ENCODE peak calls at places on chromosomes 11 and 22, in four cellular contexts. Z, X, S and C are unnamed samples.

GRCh38 chr22:26095271-26095956 is 73.8 kb upstream of the SEZ6L start:
- DNase-seq in Z (no peak), X (no peak), S (no peak), C (no peak)

GRCh38 chr11:66112640-66113098 is 42.6 kb downstream of the PACS1 start:
- DNase-seq in Z (peak), X (peak), S (peak), C (peak)

GRCh38 chr22:49161002-49161850 is 666.4 kb downstream of the BRD1 start:
- DNase-seq in Z (no peak), X (no peak), S (no peak), C (no peak)

GRCh38 chr22:42683599-42684283 is 34.5 kb upstream of the CYB5R3 start:
- DNase-seq in Z (no peak), X (no peak), S (no peak), C (no peak)

GRCh38 chr11:3984896-3985295 is 109.7 kb upstream of the RRM1 start:
- DNase-seq in Z (peak), X (no peak), S (peak), C (no peak)

GRCh38 chr22:31272522-31273446 is 19.5 kb downstream of the PIK3IP1 start:
- DNase-seq in Z (peak), X (no peak), S (peak), C (no peak)

GRCh38 chr11:8638300-8638699 is 44.2 kb downstream of the TRIM66 start:
- DNase-seq in Z (peak), X (no peak), S (peak), C (no peak)

GRCh38 chr22:24482586-24482985 is 12.5 kb upstream of the UPB1 start:
- DNase-seq in Z (peak), X (peak), S (peak), C (peak)

GRCh38 chr11:133180201-133180600 is 352.1 kb downstream of the OPCML start:
- DNase-seq in Z (no peak), X (no peak), S (no peak), C (no peak)

GRCh38 chr11:57426439-57426753 is 525 bp downstream of the SLC43A3 start:
- DNase-seq in Z (no peak), X (peak), S (no peak), C (no peak)

GRCh38 chr22:37544955-37545702 is 15.2 kb upstream of the CDC42EP1 start:
- DNase-seq in Z (peak), X (peak), S (peak), C (no peak)

GRCh38 chr11:115590254-115590653 is 86.0 kb upstream of the CADM1 start:
- DNase-seq in Z (no peak), X (no peak), S (no peak), C (no peak)

GRCh38 chr22:48075604-48076400 is 1313.4 kb downstream of the TBC1D22A start:
- DNase-seq in Z (no peak), X (no peak), S (no peak), C (no peak)

GRCh38 chr22:46731246-46732040 is 6.6 kb downstream of the CERK start:
- DNase-seq in Z (no peak), X (peak), S (no peak), C (no peak)

GRCh38 chr11:64146036-64146943 is 19.6 kb downstream of the MACROD1 start:
- DNase-seq in Z (peak), X (peak), S (peak), C (no peak)

GRCh38 chr11:34748036-34748435 is 127.1 kb downstream of the EHF start:
- DNase-seq in Z (no peak), X (no peak), S (no peak), C (no peak)

GRCh38 chr11:8063319-8063718 is 17.7 kb upstream of the TUB start:
- DNase-seq in Z (peak), X (no peak), S (peak), C (peak)

GRCh38 chr11:64449381-64450167 is 90.6 kb downstream of the RPS6KA4 start:
- DNase-seq in Z (peak), X (peak), S (peak), C (no peak)

GRCh38 chr11:95089620-95090542 is at the start of gene ENDOD1:
- DNase-seq in Z (peak), X (peak), S (peak), C (peak)

GRCh38 chr11:116073854-116074837 is 569.9 kb upstream of the CADM1 start:
- DNase-seq in Z (peak), X (peak), S (no peak), C (no peak)

GRCh38 chr22:17931400-17931825 is 92.9 kb downstream of the MICAL3 start:
- DNase-seq in Z (no peak), X (no peak), S (no peak), C (no peak)

GRCh38 chr11:71537537-71537936 is 288 bp upstream of the KRTAP5-8 start:
- DNase-seq in Z (no peak), X (no peak), S (no peak), C (no peak)

GRCh38 chr22:25759825-25760231 is 17.8 kb downstream of the MYO18B start:
- DNase-seq in Z (peak), X (peak), S (peak), C (no peak)

GRCh38 chr11:116613201-116613910 is 159.4 kb downstream of the BUD13 start:
- DNase-seq in Z (no peak), X (no peak), S (no peak), C (no peak)

DNA sequence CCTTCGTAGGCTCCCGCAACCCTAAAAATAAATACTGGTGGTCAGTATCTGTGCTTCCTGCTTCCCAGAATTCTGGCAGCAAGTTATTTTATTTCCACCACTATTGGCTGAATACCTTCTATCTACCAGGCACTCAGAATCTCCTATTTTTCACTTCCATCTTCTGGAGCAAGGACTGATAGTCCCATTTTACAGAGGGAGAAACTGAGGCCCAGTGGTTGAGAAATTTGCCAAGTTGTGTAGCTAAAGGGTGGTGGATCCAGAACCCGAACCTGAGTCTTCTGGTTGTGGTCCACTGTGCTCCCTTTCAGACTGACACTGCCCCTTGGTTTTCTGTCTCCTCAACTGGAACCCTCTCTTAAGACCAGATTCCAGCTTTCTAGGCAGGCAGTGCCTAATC is 31.6 kb downstream of the NECTIN1 start:
- DNase-seq in Z (no peak), X (no peak), S (no peak), C (no peak)
- H3K4me3 ChIP-seq in Z (no peak), X (no peak), S (no peak), C (no peak)

DNA sequence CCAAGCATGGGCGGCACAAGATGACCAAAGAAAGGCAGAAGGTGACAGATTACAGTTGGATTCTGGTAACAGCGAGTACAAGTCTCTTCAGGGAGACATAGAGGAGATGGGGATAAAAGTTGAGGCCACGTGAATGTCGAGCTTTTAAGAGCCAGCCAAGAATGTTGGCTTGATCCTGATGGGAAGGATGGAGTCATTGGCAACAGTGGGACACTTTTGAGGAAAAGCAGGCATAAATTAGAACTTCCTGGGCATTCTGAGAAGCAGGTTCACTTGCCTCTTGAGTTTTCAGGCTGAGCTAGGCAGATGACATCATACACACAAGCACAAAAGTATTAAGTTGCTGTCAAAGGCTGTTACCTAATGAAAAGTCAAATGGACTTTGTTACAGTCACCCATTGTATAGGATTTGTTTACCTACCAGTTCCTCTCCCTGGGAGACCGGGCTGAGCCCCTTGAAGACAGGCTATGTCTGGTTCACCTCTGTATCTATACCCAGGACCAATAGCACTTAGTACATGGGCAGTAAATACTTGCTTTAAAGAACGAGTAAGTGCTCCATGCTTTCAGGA is 41.1 kb downstream of the TNRC6B start:
- DNase-seq in Z (no peak), X (peak), S (peak), C (no peak)
- H3K4me3 ChIP-seq in Z (no peak), X (no peak), S (no peak), C (no peak)

GRCh38 chr11:119206512-119207299 is 567 bp downstream of the CBL start:
- DNase-seq in Z (peak), X (no peak), S (no peak), C (no peak)
- H3K4me3 ChIP-seq in Z (peak), X (peak), S (peak), C (peak)

GRCh38 chr22:39089928-39090327 is 7.1 kb upstream of the APOBEC3H start:
- DNase-seq in Z (no peak), X (no peak), S (no peak), C (no peak)

GRCh38 chr22:39092111-39092867 is 4.8 kb upstream of the APOBEC3H start:
- DNase-seq in Z (no peak), X (no peak), S (no peak), C (no peak)

GRCh38 chr22:39091136-39092081 is 5.6 kb upstream of the APOBEC3H start:
- DNase-seq in Z (no peak), X (no peak), S (no peak), C (no peak)

GRCh38 chr22:39088688-39089032 is 8.4 kb upstream of the APOBEC3H start:
- DNase-seq in Z (no peak), X (no peak), S (no peak), C (no peak)

DNA sequence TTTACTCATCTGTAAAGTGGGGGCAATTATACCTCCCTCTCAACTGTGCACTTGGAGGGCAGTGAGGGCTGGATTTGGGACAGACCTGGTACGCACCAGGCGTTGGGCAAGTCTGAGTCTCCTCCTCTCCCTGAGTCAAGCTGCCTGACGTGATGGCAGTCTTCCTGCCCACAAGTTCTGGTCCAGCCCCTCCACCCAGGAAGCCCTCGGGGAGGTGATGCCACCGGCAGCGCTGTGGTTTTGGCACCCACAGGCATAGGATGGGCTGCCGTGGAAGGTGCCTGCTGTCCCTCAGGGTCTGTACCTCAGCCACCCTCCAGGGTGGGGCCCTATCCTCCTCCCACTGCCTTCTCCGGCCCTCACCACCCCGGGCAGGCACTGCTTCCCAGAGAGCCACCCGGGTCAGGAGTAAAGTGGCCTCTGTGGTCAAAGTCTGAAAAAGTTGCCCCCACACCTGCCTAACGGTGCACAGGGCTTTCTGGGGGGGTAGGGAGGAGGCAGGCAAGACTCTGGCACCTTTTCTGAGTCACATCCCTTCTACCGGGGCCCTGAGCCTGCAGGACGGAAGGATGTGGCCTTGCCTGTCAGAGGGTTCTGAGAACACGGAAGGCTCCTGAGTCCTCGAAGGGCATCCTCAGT is 6.5 kb upstream of the APOBEC3H start:
- DNase-seq in Z (no peak), X (peak), S (no peak), C (no peak)
- H3K4me3 ChIP-seq in Z (no peak), X (no peak), S (no peak), C (no peak)